ENCODE peak calls at places on chromosomes 4 and X, in six cellular contexts. Y, Q, F, T, U and O are unnamed samples. For H3K36me3, the result is how much of the 10 kb centered on the place peaks cover.

GRCh38 chrX:152735860-152736511 is 2.4 kb downstream of the MAGEA12 start:
- DNase-seq in Y (no peak), Q (no peak), F (no peak), T (peak), U (no peak), O (no peak)

GRCh38 chr4:23789765-23790164 is 100.1 kb downstream of the PPARGC1A start:
- DNase-seq in Y (peak), Q (no peak), F (no peak), T (peak), U (peak), O (no peak)

GRCh38 chr4:3479358-3480101 is 16.4 kb downstream of the DOK7 start:
- DNase-seq in Y (no peak), Q (peak), F (no peak), T (no peak), U (no peak), O (no peak)

GRCh38 chr4:41456559-41457101 is 81.3 kb upstream of the LIMCH1 start:
- DNase-seq in Y (no peak), Q (no peak), F (no peak), T (no peak), U (no peak), O (no peak)

GRCh38 chrX:43582540-43582913 is 73.6 kb upstream of the MAOA start:
- DNase-seq in Y (no peak), Q (no peak), F (no peak), T (no peak), U (no peak), O (no peak)

GRCh38 chr4:40526741-40527140 is 102.9 kb downstream of the RBM47 start:
- DNase-seq in Y (no peak), Q (no peak), F (no peak), T (no peak), U (no peak), O (no peak)

GRCh38 chrX:123590842-123591491 is 141.9 kb downstream of the THOC2 start:
- DNase-seq in Y (no peak), Q (no peak), F (no peak), T (no peak), U (peak), O (no peak)

GRCh38 chrX:24696241-24696640 is 2.5 kb downstream of the POLA1 start:
- DNase-seq in Y (no peak), Q (no peak), F (no peak), T (no peak), U (no peak), O (no peak)

GRCh38 chrX:12779534-12779933 is 11.7 kb upstream of the PRPS2 start:
- DNase-seq in Y (no peak), Q (no peak), F (no peak), T (no peak), U (peak), O (no peak)

GRCh38 chrX:41350976-41351569 is 17.1 kb downstream of the DDX3X start:
- DNase-seq in Y (no peak), Q (no peak), F (no peak), T (no peak), U (no peak), O (no peak)

GRCh38 chr4:150746156-150746555 is 164.2 kb downstream of the MAB21L2 start:
- DNase-seq in Y (no peak), Q (no peak), F (no peak), T (no peak), U (peak), O (no peak)
- H3K36me3 ChIP-seq in Y (under half), Q (under half), F (under half), T (under half), U (under half), O (under half)

GRCh38 chrX:135200297-135200696 is 29.1 kb upstream of the CT55 start:
- DNase-seq in Y (no peak), Q (no peak), F (no peak), T (no peak), U (no peak), O (no peak)

GRCh38 chrX:135191838-135192237 is 20.6 kb upstream of the CT55 start:
- DNase-seq in Y (no peak), Q (no peak), F (no peak), T (no peak), U (no peak), O (no peak)

GRCh38 chrX:135193740-135194139 is 22.5 kb upstream of the CT55 start:
- DNase-seq in Y (no peak), Q (no peak), F (no peak), T (no peak), U (no peak), O (no peak)

GRCh38 chrX:135194684-135195083 is 23.5 kb upstream of the CT55 start:
- DNase-seq in Y (no peak), Q (peak), F (no peak), T (no peak), U (no peak), O (no peak)
- TF ChIP-seq CTCF in Y (no peak), Q (no peak), F (no peak), T (no peak), U (no peak), O (no peak)

GRCh38 chr4:104344342-104344980 is 150.2 kb downstream of the CXXC4 start:
- DNase-seq in Y (no peak), Q (no peak), F (no peak), T (no peak), U (no peak), O (no peak)

GRCh38 chr4:104351696-104352095 is 143.0 kb downstream of the CXXC4 start:
- DNase-seq in Y (no peak), Q (no peak), F (no peak), T (no peak), U (no peak), O (no peak)

DNA sequence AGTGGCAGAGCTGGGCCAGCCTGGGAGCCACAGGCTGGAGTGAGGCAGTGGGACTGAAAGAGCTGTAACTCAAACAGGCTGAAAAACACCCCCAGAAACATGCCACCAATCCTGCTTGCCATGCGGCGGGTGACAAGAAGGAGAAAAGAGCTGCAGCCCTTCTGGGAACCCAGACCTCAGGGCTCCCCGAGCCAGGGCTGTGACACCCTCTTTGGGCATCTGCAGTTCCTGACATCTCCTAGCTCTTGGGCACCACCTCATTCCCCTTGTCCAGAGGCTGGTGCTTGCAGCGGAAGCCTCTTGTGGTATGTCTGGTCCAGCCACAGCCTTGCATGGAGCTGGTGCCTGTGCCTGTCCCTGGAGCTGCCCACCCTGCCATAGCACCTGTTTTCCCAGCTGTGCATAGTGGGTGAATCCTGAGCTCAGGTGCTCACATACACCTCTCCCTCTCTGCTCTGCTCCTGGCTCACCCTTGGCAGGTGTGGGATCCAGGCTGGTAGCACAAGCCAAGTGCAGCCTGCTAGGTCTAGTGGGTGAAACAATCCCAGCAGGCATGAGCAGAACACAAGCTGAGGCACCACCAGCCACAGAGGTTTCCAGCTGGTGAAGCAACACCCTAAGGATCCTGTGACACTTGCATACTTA is 149.0 kb downstream of the CXXC4 start:
- DNase-seq in Y (no peak), Q (no peak), F (no peak), T (no peak), U (no peak), O (no peak)
- H3K36me3 ChIP-seq in Y (under half), Q (under half), F (under half), T (under half), U (under half), O (under half)

DNA sequence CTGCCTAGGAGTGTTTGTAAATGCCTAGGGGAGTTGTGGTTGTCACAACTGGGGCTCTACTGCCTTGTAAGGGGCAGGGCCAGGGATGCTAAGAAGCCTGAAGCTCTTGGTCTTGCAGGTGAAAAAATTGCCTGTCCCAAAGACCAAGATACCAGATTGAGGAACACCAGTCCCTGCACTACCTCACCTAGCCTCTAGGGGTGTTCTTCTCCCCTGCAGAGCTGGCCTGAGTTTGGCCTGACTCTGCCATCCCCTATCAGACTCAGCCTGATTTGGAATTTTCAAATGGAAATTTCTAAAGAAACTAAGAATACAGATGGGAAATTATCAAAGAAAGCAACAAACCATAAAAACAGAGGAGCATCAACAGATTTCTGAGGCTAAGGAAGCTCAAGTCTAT is 90.4 kb downstream of the ZC4H2 start:
- DNase-seq in Y (no peak), Q (no peak), F (peak), T (no peak), U (no peak), O (no peak)
- TF ChIP-seq CTCF in Y (no peak), Q (no peak), F (peak), T (peak), U (no peak), O (peak)

DNA sequence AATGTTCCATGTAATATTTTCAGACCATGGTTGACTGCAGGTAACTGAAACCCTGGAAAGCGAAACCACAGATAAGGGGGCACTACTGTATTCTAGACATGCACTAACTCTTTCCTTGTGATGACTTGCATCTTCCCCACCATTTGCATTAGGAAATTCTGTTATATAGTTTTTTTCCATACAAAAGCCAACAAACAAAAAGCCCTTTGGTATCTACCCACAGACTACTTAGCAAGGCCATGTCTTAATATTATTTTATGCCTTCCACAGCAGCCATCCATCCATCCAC is 23.5 kb downstream of the OCIAD1 start:
- DNase-seq in Y (no peak), Q (no peak), F (no peak), T (no peak), U (no peak), O (no peak)
- H3K36me3 ChIP-seq in Y (under half), Q (under half), F (under half), T (under half), U (half or more), O (half or more)

GRCh38 chr4:75653845-75654503 is 19.2 kb downstream of the G3BP2 start:
- DNase-seq in Y (no peak), Q (no peak), F (no peak), T (no peak), U (peak), O (no peak)
- TF ChIP-seq CTCF in Y (no peak), Q (peak), F (peak), T (peak), U (peak), O (peak)

GRCh38 chr4:6619116-6619465 is 21.4 kb upstream of the MRFAP1 start:
- DNase-seq in Y (no peak), Q (no peak), F (no peak), T (no peak), U (no peak), O (no peak)
- H3K36me3 ChIP-seq in Y (under half), Q (under half), F (under half), T (under half), U (under half), O (half or more)